ENCODE peak calls at places on chromosomes 3 and 15, in ten cellular contexts. B is mammary epithelial cell; C is PC-3; N is fibroblast of lung; G is CD8-positive, alpha-beta memory T cell; E is dorsolateral prefrontal cortex; K is mesendoderm; M is HCT116; O is upper lobe of right lung; J is tibial artery. V is an unnamed sample.

GRCh38 chr3:108818404-108818803 is 4.2 kb upstream of the TRAT1 start:
- DNase-seq in B (peak; percentile 27), C (peak; percentile 61), N (peak; percentile 17), G (peak; percentile 51), E (no peak), K (peak; percentile 83), M (peak; percentile 57), O (no peak), J (no peak), V (no peak)

GRCh38 chr15:81120069-81120468 is 14.0 kb upstream of the CFAP161 start:
- DNase-seq in B (no peak), C (peak; percentile 10), N (no peak), G (no peak), E (no peak), K (no peak), M (no peak), O (no peak), J (no peak), V (no peak)

GRCh38 chr3:185715091-185715490 is 109.8 kb downstream of the IGF2BP2 start:
- DNase-seq in B (peak; percentile 76), C (peak; percentile 92), N (peak; percentile 85), G (no peak), E (no peak), K (peak; percentile 93), M (no peak), O (no peak), J (no peak), V (no peak)

GRCh38 chr3:103059481-103059880 is 624.7 kb downstream of the ZPLD1 start:
- DNase-seq in B (no peak), C (no peak), N (no peak), G (no peak), E (no peak), K (peak; percentile 6), M (no peak), O (no peak), J (no peak), V (no peak)

GRCh38 chr15:40906101-40906946 is 12.1 kb downstream of the VPS18 start:
- DNase-seq in B (peak; percentile 74), C (peak; percentile 98), N (peak; percentile 94), G (peak; percentile 66), E (peak; percentile 41), K (peak; percentile 92), M (peak; percentile 90), O (peak; percentile 95), J (peak; percentile 84), V (peak; percentile 94)

GRCh38 chr3:34367521-34367920 is 569.1 kb downstream of the PDCD6IP start:
- DNase-seq in B (no peak), C (no peak), N (no peak), G (no peak), E (no peak), K (no peak), M (no peak), O (no peak), J (no peak), V (no peak)

GRCh38 chr3:66386011-66386924 is 114.6 kb downstream of the LRIG1 start:
- DNase-seq in B (no peak), C (no peak), N (no peak), G (no peak), E (no peak), K (no peak), M (no peak), O (no peak), J (no peak), V (no peak)

GRCh38 chr3:122199552-122199951 is 16.1 kb downstream of the CASR start:
- DNase-seq in B (no peak), C (no peak), N (no peak), G (no peak), E (no peak), K (no peak), M (no peak), O (no peak), J (no peak), V (no peak)

GRCh38 chr15:88497109-88497761 is 29.7 kb downstream of the MRPS11 start:
- DNase-seq in B (no peak), C (no peak), N (no peak), G (no peak), E (peak; percentile 74), K (no peak), M (no peak), O (no peak), J (no peak), V (no peak)

GRCh38 chr3:120147072-120147871 is 53.0 kb upstream of the GSK3B start:
- DNase-seq in B (peak; percentile 61), C (peak; percentile 85), N (no peak), G (peak; percentile 14), E (no peak), K (peak; percentile 58), M (no peak), O (no peak), J (no peak), V (no peak)

GRCh38 chr3:30368978-30369377 is 237.4 kb upstream of the TGFBR2 start:
- DNase-seq in B (no peak), C (peak; percentile 59), N (peak; percentile 70), G (no peak), E (no peak), K (no peak), M (no peak), O (no peak), J (no peak), V (no peak)

DNA sequence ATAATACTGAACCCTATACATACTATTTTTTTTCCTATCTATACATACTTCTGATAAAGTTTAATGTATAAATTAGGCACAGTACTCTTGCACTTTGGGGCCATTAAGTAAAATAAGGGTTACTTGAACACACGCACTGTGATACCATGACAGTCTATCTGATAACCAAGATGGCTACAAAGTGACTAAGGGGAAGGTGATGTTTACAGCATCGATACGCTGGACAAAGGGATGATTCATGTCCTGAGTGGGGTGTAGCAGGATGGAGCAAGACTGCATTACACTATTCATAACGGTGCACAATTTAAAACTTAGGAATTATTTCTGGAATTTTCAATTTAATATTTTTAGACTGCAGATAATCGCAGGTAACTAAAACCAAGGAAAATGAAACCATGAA is 30.0 kb upstream of the SLC2A2 start:
- DNase-seq in B (peak; percentile 19), C (peak; percentile 72), N (peak; percentile 82), G (no peak), E (no peak), K (no peak), M (no peak), O (no peak), J (no peak), V (no peak)
- H3K27ac ChIP-seq in B (no peak overlapping the region), C (peak overlapping the region; percentile 88), N (no peak overlapping the region), G (no peak overlapping the region), E (no peak overlapping the region), K (no peak overlapping the region), M (no peak overlapping the region), O (no peak overlapping the region), J (no peak overlapping the region), V (no peak overlapping the region)

GRCh38 chr3:16480861-16481569 is 32.5 kb downstream of the RFTN1 start:
- DNase-seq in B (peak; percentile 8), C (peak; percentile 16), N (peak; percentile 79), G (no peak), E (no peak), K (peak; percentile 58), M (no peak), O (no peak), J (no peak), V (no peak)
- H3K4me3 ChIP-seq in B (no peak overlapping the region), C (no peak overlapping the region), N (no peak overlapping the region), G (peak overlapping the region; percentile 35), E (no peak overlapping the region), K (no peak overlapping the region), M (no peak overlapping the region), O (no peak overlapping the region), J (no peak overlapping the region), V (no peak overlapping the region)

GRCh38 chr3:1092771-1093170 is at the start of gene CNTN6:
- DNase-seq in B (no peak), C (no peak), N (peak; percentile 58), G (no peak), E (peak; percentile 36), K (peak; percentile 7), M (no peak), O (no peak), J (no peak), V (no peak)
- H3K27ac ChIP-seq in B (no peak within 1 kb of the TSS), C (no peak within 1 kb of the TSS), N (no peak within 1 kb of the TSS), G (no peak within 1 kb of the TSS), E (peak within 1 kb of the TSS; percentile 30), K (no peak within 1 kb of the TSS), M (no peak within 1 kb of the TSS), O (no peak within 1 kb of the TSS), J (no peak within 1 kb of the TSS), V (no peak within 1 kb of the TSS)

DNA sequence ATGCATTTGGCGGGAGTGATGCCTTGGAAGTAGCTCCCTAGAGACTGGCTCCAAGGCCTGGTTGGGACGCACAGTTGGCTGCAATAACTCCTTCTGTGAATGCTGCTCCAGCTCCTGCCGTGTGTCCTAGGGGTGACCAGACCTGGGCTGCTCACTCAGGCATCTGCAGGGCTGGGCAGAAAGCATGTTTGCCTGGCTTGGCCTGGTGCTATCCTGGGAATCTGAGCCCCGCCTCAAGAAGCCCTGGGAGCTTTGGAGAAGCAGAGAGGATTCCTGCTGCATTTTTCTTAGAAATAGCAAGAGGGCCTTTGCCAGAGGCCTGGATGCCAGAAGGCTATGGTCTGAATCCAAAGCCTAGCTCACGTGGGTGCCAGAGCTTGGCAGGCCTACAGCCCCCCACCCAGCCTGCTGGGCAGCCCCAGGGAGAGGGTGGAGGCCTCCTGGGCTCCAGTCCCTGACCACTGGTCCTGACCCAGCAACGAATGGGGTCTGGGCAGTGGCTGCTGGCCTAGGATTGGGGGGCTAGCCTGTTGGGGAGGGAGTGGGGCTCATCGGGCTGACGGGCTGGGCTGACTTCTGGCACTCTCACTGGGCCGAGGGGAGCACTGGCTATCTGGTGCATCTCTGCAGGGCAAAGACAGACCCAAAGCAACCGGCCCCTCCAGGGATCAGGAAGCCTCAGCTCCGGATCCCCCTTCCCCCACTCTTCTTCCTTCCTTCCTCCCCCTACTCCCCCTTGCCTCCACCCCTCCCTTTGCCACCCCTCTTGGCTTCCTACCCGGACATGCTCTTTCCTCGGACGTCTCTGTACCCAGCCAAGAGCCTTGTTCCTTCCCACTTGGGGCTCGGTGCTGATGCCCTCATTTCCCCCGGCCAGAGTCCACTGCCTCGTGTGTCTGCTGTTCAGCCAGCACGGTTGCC is 10.5 kb downstream of the SEMA3F start:
- DNase-seq in B (no peak), C (peak; percentile 63), N (peak; percentile 83), G (no peak), E (peak; percentile 16), K (peak; percentile 72), M (no peak), O (no peak), J (peak; percentile 57), V (peak; percentile 86)
- H3K4me3 ChIP-seq in B (no peak overlapping the region), C (no peak overlapping the region), N (no peak overlapping the region), G (no peak overlapping the region), E (no peak overlapping the region), K (no peak overlapping the region), M (no peak overlapping the region), O (no peak overlapping the region), J (peak overlapping the region; percentile 29), V (peak overlapping the region; percentile 57)

GRCh38 chr3:194865595-194865994 is 179.9 kb downstream of the FAM43A start:
- DNase-seq in B (no peak), C (no peak), N (no peak), G (no peak), E (no peak), K (no peak), M (no peak), O (no peak), J (no peak), V (no peak)
- H3K27ac ChIP-seq in B (no peak overlapping the region), C (no peak overlapping the region), N (no peak overlapping the region), G (no peak overlapping the region), E (no peak overlapping the region), K (no peak overlapping the region), M (no peak overlapping the region), O (peak overlapping the region; percentile 30), J (no peak overlapping the region), V (no peak overlapping the region)